ENCODE peak calls at places on chromosomes 4 and X, in four cellular contexts. G, R, D and C are unnamed samples.

GRCh38 chr4:80140237-80140636 is 57.1 kb upstream of the PRDM8 start:
- DNase-seq in G (no peak), R (no peak), D (no peak), C (no peak)

GRCh38 chr4:100422911-100423310 is 94.9 kb downstream of the EMCN start:
- DNase-seq in G (no peak), R (no peak), D (no peak), C (no peak)

GRCh38 chrX:10254746-10255145 is 98.0 kb downstream of the CLCN4 start:
- DNase-seq in G (no peak), R (no peak), D (no peak), C (no peak)

GRCh38 chrX:16212436-16212835 is 45.2 kb downstream of the MAGEB17 start:
- DNase-seq in G (no peak), R (peak; percentile 1), D (no peak), C (peak; percentile 65)

GRCh38 chrX:17674611-17675010 is 62.7 kb upstream of the SCML1 start:
- DNase-seq in G (no peak), R (no peak), D (no peak), C (no peak)

GRCh38 chr4:45442466-45442865 is 681.4 kb downstream of the GABRG1 start:
- DNase-seq in G (no peak), R (no peak), D (no peak), C (peak; percentile 54)

GRCh38 chrX:77640702-77641101 is 145.3 kb downstream of the ATRX start:
- DNase-seq in G (no peak), R (no peak), D (no peak), C (no peak)

GRCh38 chr4:20181926-20182325 is 69.8 kb upstream of the SLIT2 start:
- DNase-seq in G (no peak), R (no peak), D (no peak), C (no peak)

GRCh38 chrX:45628041-45628440 is 427.4 kb upstream of the DIPK2B start:
- DNase-seq in G (no peak), R (no peak), D (no peak), C (no peak)

GRCh38 chr4:51868449-51868847 is 25.5 kb downstream of the DCUN1D4 start:
- DNase-seq in G (no peak), R (no peak), D (no peak), C (no peak)

GRCh38 chrX:39049975-39050374 is 248.7 kb downstream of the MID1IP1 start:
- DNase-seq in G (no peak), R (no peak), D (no peak), C (peak; percentile 68)

GRCh38 chrX:111006119-111006518 is 89.9 kb upstream of the PAK3 start:
- DNase-seq in G (no peak), R (no peak), D (no peak), C (no peak)

GRCh38 chr4:134117785-134118184 is 83.8 kb downstream of the PABPC4L start:
- DNase-seq in G (no peak), R (no peak), D (no peak), C (no peak)

GRCh38 chr4:41332666-41333065 is 75.9 kb downstream of the UCHL1 start:
- DNase-seq in G (no peak), R (no peak), D (no peak), C (no peak)

GRCh38 chr4:25535701-25536473 is 119.8 kb upstream of the SLC34A2 start:
- DNase-seq in G (no peak), R (no peak), D (no peak), C (peak; percentile 45)

GRCh38 chr4:793109-793861 is 32.6 kb downstream of the CPLX1 start:
- DNase-seq in G (no peak), R (no peak), D (no peak), C (no peak)

GRCh38 chr4:123340381-123340701 is 56.3 kb upstream of the SPRY1 start:
- DNase-seq in G (no peak), R (no peak), D (no peak), C (no peak)

GRCh38 chr4:53854991-53855885 is 209.2 kb downstream of the CHIC2 start:
- DNase-seq in G (no peak), R (no peak), D (no peak), C (no peak)

GRCh38 chr4:121484633-121485032 is 103.8 kb upstream of the QRFPR start:
- DNase-seq in G (no peak), R (no peak), D (no peak), C (peak; percentile 77)

GRCh38 chr4:39883645-39884044 is 94.1 kb downstream of the PDS5A start:
- DNase-seq in G (no peak), R (no peak), D (no peak), C (no peak)

GRCh38 chr4:112036881-112037280 is 108.4 kb upstream of the FAM241A start:
- DNase-seq in G (no peak), R (no peak), D (no peak), C (no peak)

GRCh38 chr4:99438578-99438875 is 3.4 kb upstream of the ADH7 start:
- DNase-seq in G (no peak), R (no peak), D (no peak), C (no peak)

GRCh38 chr4:122930877-122931276 is 8.5 kb upstream of the NUDT6 start:
- DNase-seq in G (no peak), R (no peak), D (no peak), C (no peak)

GRCh38 chr4:38223801-38224236 is 263.6 kb downstream of the PTTG2 start:
- DNase-seq in G (no peak), R (no peak), D (no peak), C (no peak)

GRCh38 chrX:117645639-117646038 is 471.0 kb downstream of the KLHL13 start:
- DNase-seq in G (no peak), R (no peak), D (no peak), C (no peak)

GRCh38 chr4:41050116-41050515 is 164.2 kb downstream of the APBB2 start:
- DNase-seq in G (no peak), R (no peak), D (no peak), C (no peak)

GRCh38 chr4:72895408-72895807 is 174.1 kb downstream of the COX18 start:
- DNase-seq in G (no peak), R (no peak), D (no peak), C (peak; percentile 65)

GRCh38 chrX:475926-476723 is 89.4 kb upstream of the PPP2R3B start:
- DNase-seq in G (no peak), R (no peak), D (no peak), C (peak; percentile 56)

GRCh38 chr4:63921561-63921960 is 487.7 kb downstream of the TECRL start:
- DNase-seq in G (no peak), R (no peak), D (peak; percentile 46), C (no peak)

GRCh38 chrX:50626432-50626831 is 155.8 kb upstream of the DGKK start:
- DNase-seq in G (no peak), R (no peak), D (no peak), C (no peak)

GRCh38 chr4:688695-689497 is at the start of gene SLC49A3:
- DNase-seq in G (no peak), R (no peak), D (no peak), C (peak; percentile 88)

GRCh38 chr4:177308842-177309524 is 691 bp upstream of the NEIL3 start:
- DNase-seq in G (no peak), R (no peak), D (no peak), C (no peak)

GRCh38 chrX:128698528-128698927 is 646.3 kb upstream of the ACTRT1 start:
- DNase-seq in G (no peak), R (no peak), D (no peak), C (no peak)

GRCh38 chr4:178296669-178297068 is 854.4 kb upstream of the AGA start:
- DNase-seq in G (no peak), R (no peak), D (no peak), C (peak; percentile 67)

GRCh38 chr4:183448436-183448835 is 4.0 kb downstream of the CDKN2AIP start:
- DNase-seq in G (no peak), R (no peak), D (no peak), C (no peak)

GRCh38 chrX:13360146-13360545 is 40.3 kb upstream of the ATXN3L start:
- DNase-seq in G (no peak), R (peak; percentile 38), D (no peak), C (no peak)

GRCh38 chr4:41619161-41619560 is 81.2 kb downstream of the LIMCH1 start:
- DNase-seq in G (no peak), R (no peak), D (no peak), C (peak; percentile 81)

GRCh38 chrX:130245441-130245840 is 23.3 kb downstream of the ZNF280C start:
- DNase-seq in G (no peak), R (no peak), D (no peak), C (no peak)

GRCh38 chr4:98502624-98503023 is 155.8 kb downstream of the TSPAN5 start:
- DNase-seq in G (no peak), R (no peak), D (no peak), C (no peak)